ENCODE peak calls at places on chromosomes 7 and 10, in six cellular contexts. A, V, W, E, U and X are unnamed samples.
A peak's percentile ranks its signal among the peaks of the same experiment; 100 is the strongest.

GRCh38 chr7:128210590-128211570 is 30.2 kb upstream of the LEP start:
- DNase-seq in A (no peak), V (no peak), W (no peak), E (no peak), U (no peak), X (no peak)

GRCh38 chr7:117085769-117086463 is 132.6 kb downstream of the ST7 start:
- DNase-seq in A (no peak), V (no peak), W (no peak), E (peak; percentile 45), U (no peak), X (no peak)

GRCh38 chr7:6654842-6655610 is 17.9 kb downstream of the ZNF316 start:
- DNase-seq in A (peak; percentile 29), V (no peak), W (no peak), E (no peak), U (peak; percentile 56), X (no peak)

GRCh38 chr7:140685407-140686087 is 11.0 kb upstream of the NDUFB2 start:
- DNase-seq in A (no peak), V (no peak), W (no peak), E (no peak), U (no peak), X (no peak)

GRCh38 chr10:128297709-128298457 is 171.7 kb upstream of the MKI67 start:
- DNase-seq in A (no peak), V (peak; percentile 27), W (no peak), E (no peak), U (no peak), X (no peak)

GRCh38 chr10:95790982-95791381 is 35.0 kb downstream of the ENTPD1 start:
- DNase-seq in A (no peak), V (no peak), W (no peak), E (no peak), U (no peak), X (no peak)

GRCh38 chr10:29039659-29040309 is 249.1 kb upstream of the LYZL1 start:
- DNase-seq in A (no peak), V (no peak), W (no peak), E (peak; percentile 97), U (no peak), X (no peak)

GRCh38 chr10:117391436-117392205 is 16.4 kb upstream of the PDZD8 start:
- DNase-seq in A (no peak), V (no peak), W (no peak), E (peak; percentile 77), U (no peak), X (no peak)

GRCh38 chr10:74332398-74332797 is 181.4 kb downstream of the ADK start:
- DNase-seq in A (no peak), V (no peak), W (no peak), E (peak; percentile 25), U (no peak), X (no peak)

GRCh38 chr7:23714579-23714978 is 4.6 kb downstream of the STK31 start:
- DNase-seq in A (no peak), V (no peak), W (no peak), E (no peak), U (no peak), X (no peak)

GRCh38 chr7:50860174-50860573 is 77.5 kb upstream of the GRB10 start:
- DNase-seq in A (no peak), V (no peak), W (no peak), E (no peak), U (no peak), X (no peak)

GRCh38 chr7:13308423-13308822 is 621.0 kb downstream of the ARL4A start:
- DNase-seq in A (no peak), V (no peak), W (no peak), E (no peak), U (no peak), X (no peak)

GRCh38 chr10:110269641-110270318 is 34.9 kb downstream of the SMNDC1 start:
- DNase-seq in A (no peak), V (peak; percentile 42), W (no peak), E (peak; percentile 18), U (peak; percentile 69), X (peak; percentile 64)

GRCh38 chr10:10293431-10293830 is 724.2 kb upstream of the CELF2 start:
- DNase-seq in A (no peak), V (no peak), W (no peak), E (no peak), U (no peak), X (peak; percentile 22)

GRCh38 chr7:116377721-116378120 is 121.8 kb upstream of the CAV2 start:
- DNase-seq in A (no peak), V (no peak), W (no peak), E (no peak), U (no peak), X (no peak)

GRCh38 chr7:37853468-37853867 is 5.1 kb downstream of the NME8 start:
- DNase-seq in A (no peak), V (peak; percentile 49), W (no peak), E (no peak), U (no peak), X (no peak)

GRCh38 chr7:155482511-155483183 is 24.7 kb downstream of the EN2 start:
- DNase-seq in A (no peak), V (no peak), W (no peak), E (no peak), U (no peak), X (peak; percentile 12)

GRCh38 chr10:65213170-65213569 is 1692.0 kb downstream of the REEP3 start:
- DNase-seq in A (no peak), V (no peak), W (no peak), E (no peak), U (no peak), X (no peak)

GRCh38 chr10:114714281-114714741 is 56.2 kb upstream of the ABLIM1 start:
- DNase-seq in A (no peak), V (peak; percentile 95), W (no peak), E (peak; percentile 98), U (no peak), X (no peak)
- H3K4me1 ChIP-seq in A (no peaks in the 10 kb centered on the region), V (peaks cover 63% of the 10 kb centered on the region), W (no peaks in the 10 kb centered on the region), E (peaks cover 39% of the 10 kb centered on the region), U (peaks cover 18% of the 10 kb centered on the region), X (peaks cover 6% of the 10 kb centered on the region)

GRCh38 chr7:149791411-149792219 is 18.2 kb upstream of the ZNF467 start:
- DNase-seq in A (no peak), V (no peak), W (no peak), E (no peak), U (no peak), X (no peak)

GRCh38 chr7:149792220-149792595 is 18.8 kb upstream of the ZNF467 start:
- DNase-seq in A (no peak), V (no peak), W (no peak), E (no peak), U (no peak), X (no peak)

GRCh38 chr7:149790146-149790548 is 16.8 kb upstream of the ZNF467 start:
- DNase-seq in A (no peak), V (peak; percentile 76), W (no peak), E (no peak), U (no peak), X (peak; percentile 62)

GRCh38 chr7:149789101-149789500 is 15.7 kb upstream of the ZNF467 start:
- DNase-seq in A (no peak), V (no peak), W (no peak), E (no peak), U (no peak), X (no peak)

DNA sequence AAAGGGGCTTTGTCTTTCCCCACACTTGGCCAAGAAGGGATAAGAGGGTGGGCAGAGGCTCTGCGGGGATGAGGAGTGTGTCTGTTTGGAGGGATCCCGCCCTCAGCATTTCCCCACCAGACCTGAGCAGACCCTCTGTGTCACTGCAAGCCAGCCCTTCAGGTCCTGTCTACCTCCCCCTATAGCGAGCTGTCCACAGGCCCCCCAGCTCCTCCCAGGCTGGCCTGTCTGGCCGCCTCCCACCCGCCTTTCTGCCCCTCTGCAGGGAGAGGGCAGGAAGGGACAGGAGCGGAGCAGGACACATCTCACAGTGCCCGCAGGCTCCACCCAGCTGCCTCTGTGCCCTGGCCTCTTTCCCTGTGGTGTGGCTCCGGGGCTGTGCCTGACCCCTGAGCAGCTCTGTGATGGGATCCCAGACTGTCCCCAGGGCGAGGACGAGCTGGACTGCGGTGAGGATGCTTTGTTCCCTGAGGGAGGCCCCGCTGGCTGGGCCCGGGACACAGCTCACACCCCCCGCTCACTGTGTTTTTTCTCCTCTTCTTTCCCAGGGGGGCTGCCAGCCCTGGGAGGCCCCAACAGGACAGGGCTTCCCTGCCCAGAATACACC is 17.5 kb upstream of the ZNF467 start:
- DNase-seq in A (no peak), V (no peak), W (no peak), E (no peak), U (no peak), X (no peak)
- H3K27me3 ChIP-seq in A (peaks cover 11% of the 10 kb centered on the region), V (peaks cover 35% of the 10 kb centered on the region), W (peaks cover 6% of the 10 kb centered on the region), E (peaks cover 16% of the 10 kb centered on the region), U (peaks cover 59% of the 10 kb centered on the region), X (no peaks in the 10 kb centered on the region)

GRCh38 chr10:89164920-89165319 is 42.2 kb downstream of the CH25H start:
- DNase-seq in A (no peak), V (no peak), W (no peak), E (no peak), U (no peak), X (no peak)

GRCh38 chr10:89164080-89164479 is 43.0 kb downstream of the CH25H start:
- DNase-seq in A (no peak), V (no peak), W (no peak), E (no peak), U (no peak), X (peak; percentile 14)

GRCh38 chr10:89165923-89166322 is 41.2 kb downstream of the CH25H start:
- DNase-seq in A (no peak), V (no peak), W (no peak), E (peak; percentile 64), U (no peak), X (no peak)

GRCh38 chr10:89160339-89160738 is 46.8 kb downstream of the CH25H start:
- DNase-seq in A (no peak), V (no peak), W (no peak), E (no peak), U (no peak), X (no peak)

GRCh38 chr10:89163265-89163995 is 43.7 kb downstream of the CH25H start:
- DNase-seq in A (peak; percentile 70), V (no peak), W (peak; percentile 11), E (no peak), U (peak; percentile 64), X (peak; percentile 23)
- H3K4me1 ChIP-seq in A (peaks cover 8% of the 10 kb centered on the region), V (peaks cover 4% of the 10 kb centered on the region), W (no peaks in the 10 kb centered on the region), E (no peaks in the 10 kb centered on the region), U (no peaks in the 10 kb centered on the region), X (no peaks in the 10 kb centered on the region)

GRCh38 chr7:1365846-1366245 is 93.4 kb downstream of the MICALL2 start:
- DNase-seq in A (no peak), V (no peak), W (no peak), E (no peak), U (no peak), X (no peak)

GRCh38 chr7:1366801-1367405 is 92.4 kb downstream of the MICALL2 start:
- DNase-seq in A (no peak), V (no peak), W (no peak), E (no peak), U (no peak), X (no peak)

GRCh38 chr7:1368150-1368681 is 91.1 kb downstream of the MICALL2 start:
- DNase-seq in A (no peak), V (peak; percentile 15), W (no peak), E (no peak), U (no peak), X (no peak)

GRCh38 chr7:1368682-1369571 is 90.3 kb downstream of the MICALL2 start:
- DNase-seq in A (no peak), V (peak; percentile 79), W (no peak), E (no peak), U (no peak), X (peak; percentile 82)

DNA sequence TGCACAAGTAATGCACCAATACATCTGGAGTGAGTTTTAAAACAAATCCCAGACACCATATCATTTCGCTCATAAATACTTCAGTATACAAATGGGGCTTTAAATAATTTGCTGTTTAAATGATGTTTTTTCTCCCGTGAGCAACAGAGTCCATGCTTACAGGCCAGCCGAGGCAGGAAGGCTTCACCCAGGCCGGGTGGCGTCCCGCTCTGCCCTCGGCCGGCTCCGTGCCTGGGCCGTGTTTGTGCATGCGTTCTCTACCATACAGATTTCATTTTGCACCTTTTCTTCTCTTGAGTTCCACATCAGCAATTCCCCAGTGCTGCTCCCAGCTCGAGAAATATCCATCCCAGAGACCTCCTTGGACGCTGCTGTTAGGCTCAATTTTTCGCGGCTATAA is 91.8 kb downstream of the MICALL2 start:
- DNase-seq in A (no peak), V (no peak), W (no peak), E (no peak), U (no peak), X (no peak)
- H3K27me3 ChIP-seq in A (peaks cover 17% of the 10 kb centered on the region), V (peaks cover 31% of the 10 kb centered on the region), W (peaks cover 9% of the 10 kb centered on the region), E (peaks cover 45% of the 10 kb centered on the region), U (peaks cover 87% of the 10 kb centered on the region), X (no peaks in the 10 kb centered on the region)